ENCODE peak calls at places on chromosome 18, in six cellular contexts. E, S, K, W, M and Z are unnamed samples.

GRCh38 chr18:9827856-9828793 is 57.6 kb upstream of the TXNDC2 start:
- DNase-seq in K (peak; percentile 95), E (peak; percentile 42), W (no peak), S (no peak), M (no peak), Z (peak; percentile 86)

GRCh38 chr18:11064106-11064505 is 85.3 kb downstream of the PIEZO2 start:
- DNase-seq in E (no peak), S (no peak), M (no peak), W (no peak), K (peak; percentile 24), Z (no peak)

GRCh38 chr18:3982541-3982940 is 472.6 kb downstream of the DLGAP1 start:
- DNase-seq in S (no peak), W (no peak), K (no peak), M (no peak), E (no peak), Z (no peak)

GRCh38 chr18:73952296-73952946 is 195.2 kb downstream of the FBXO15 start:
- DNase-seq in W (no peak), E (no peak), S (no peak), K (no peak), M (no peak), Z (no peak)

GRCh38 chr18:68738572-68738971 is 23.7 kb upstream of the TMX3 start:
- DNase-seq in K (no peak), M (no peak), W (no peak), E (no peak), S (no peak), Z (no peak)

GRCh38 chr18:36613069-36613468 is 215.7 kb downstream of the TPGS2 start:
- DNase-seq in S (no peak), K (no peak), W (no peak), E (no peak), M (no peak), Z (no peak)

GRCh38 chr18:39571511-39571910 is 2005.9 kb upstream of the CELF4 start:
- DNase-seq in S (peak; percentile 10), E (peak; percentile 29), W (no peak), K (peak; percentile 39), M (no peak), Z (peak; percentile 9)

GRCh38 chr18:54209471-54210180 is 14.8 kb downstream of the MBD2 start:
- DNase-seq in E (no peak), M (no peak), S (no peak), K (no peak), W (no peak), Z (no peak)

GRCh38 chr18:27404855-27405254 is 219.7 kb upstream of the CHST9 start:
- DNase-seq in K (no peak), S (no peak), M (no peak), E (no peak), W (no peak), Z (no peak)

GRCh38 chr18:58069721-58070292 is 25.8 kb downstream of the NEDD4L start:
- DNase-seq in E (no peak), M (no peak), K (no peak), W (no peak), S (no peak), Z (no peak)

GRCh38 chr18:43278401-43278800 is 1.1 kb upstream of the SYT4 start:
- DNase-seq in K (no peak), W (no peak), S (no peak), E (no peak), M (no peak), Z (no peak)

GRCh38 chr18:75127143-75128021 is 81.6 kb downstream of the PTGR3 start:
- DNase-seq in M (no peak), S (peak; percentile 66), K (no peak), W (no peak), E (no peak), Z (no peak)

GRCh38 chr18:77022556-77022955 is 110.0 kb downstream of the MBP start:
- DNase-seq in E (no peak), S (no peak), M (no peak), W (no peak), K (no peak), Z (no peak)

GRCh38 chr18:79874553-79875530 is 76.6 kb downstream of the SLC66A2 start:
- DNase-seq in E (no peak), W (no peak), M (no peak), S (no peak), K (no peak), Z (no peak)

GRCh38 chr18:46155652-46156051 is 51.5 kb downstream of the HAUS1 start:
- DNase-seq in E (no peak), M (no peak), S (no peak), W (no peak), K (no peak), Z (peak; percentile 69)

GRCh38 chr18:49851624-49852023 is 38.3 kb upstream of the ACAA2 start:
- DNase-seq in K (no peak), M (no peak), W (no peak), S (no peak), E (no peak), Z (no peak)

GRCh38 chr18:34624551-34624950 is 85.5 kb upstream of the DTNA start:
- DNase-seq in E (no peak), W (no peak), M (no peak), S (no peak), K (peak; percentile 66), Z (no peak)

GRCh38 chr18:3447895-3448844 is 1.8 kb upstream of the TGIF1 start:
- DNase-seq in S (peak; percentile 93), M (peak; percentile 97), K (peak; percentile 99), E (peak; percentile 86), W (peak; percentile 92), Z (peak; percentile 56)

GRCh38 chr18:48229445-48230052 is 179.6 kb downstream of the ZBTB7C start:
- DNase-seq in E (no peak), M (peak; percentile 28), W (no peak), S (no peak), K (no peak), Z (no peak)

GRCh38 chr18:68733693-68734092 is 18.8 kb upstream of the TMX3 start:
- DNase-seq in M (no peak), E (no peak), K (no peak), W (no peak), S (no peak), Z (no peak)

GRCh38 chr18:6885992-6886823 is 156.7 kb downstream of the ARHGAP28 start:
- DNase-seq in W (no peak), E (peak; percentile 62), K (peak; percentile 62), S (peak; percentile 35), M (peak; percentile 37), Z (peak; percentile 24)

GRCh38 chr18:56019908-56020307 is 431.9 kb upstream of the TCF4 start:
- DNase-seq in M (no peak), K (peak; percentile 76), S (no peak), W (no peak), E (no peak), Z (no peak)

GRCh38 chr18:35494281-35494825 is 3.4 kb downstream of the INO80C start:
- DNase-seq in S (no peak), E (no peak), K (no peak), W (no peak), M (no peak), Z (no peak)

GRCh38 chr18:23926590-23926989 is 88.0 kb upstream of the TTC39C start:
- DNase-seq in M (no peak), S (peak; percentile 14), E (no peak), W (no peak), K (no peak), Z (no peak)

GRCh38 chr18:23921716-23922285 is 92.8 kb upstream of the TTC39C start:
- DNase-seq in M (peak; percentile 46), W (no peak), E (no peak), K (no peak), S (no peak), Z (no peak)

GRCh38 chr18:23922939-23923338 is 91.6 kb upstream of the TTC39C start:
- DNase-seq in S (no peak), W (no peak), M (no peak), E (no peak), K (no peak), Z (no peak)

GRCh38 chr18:23927821-23928746 is 86.5 kb upstream of the TTC39C start:
- DNase-seq in W (no peak), M (no peak), E (no peak), S (no peak), K (no peak), Z (no peak)

GRCh38 chr18:23924813-23925212 is 89.7 kb upstream of the TTC39C start:
- DNase-seq in E (no peak), S (no peak), M (no peak), W (no peak), K (no peak), Z (no peak)
- TF ChIP-seq JUN in E (no peak), S (no peak), M (no peak), W (no peak), K (no peak), Z (no peak)

GRCh38 chr18:5295231-5295920 is at the start of gene ZBTB14:
- DNase-seq in S (peak; percentile 36), W (no peak), K (no peak), M (peak; percentile 48), E (peak; percentile 93), Z (peak; percentile 31)
- TF ChIP-seq JUN in S (no peak), W (no peak), K (no peak), M (no peak), E (no peak), Z (no peak)

GRCh38 chr18:1510542-1511179 is 606.0 kb downstream of the ADCYAP1 start:
- DNase-seq in M (no peak), W (no peak), E (no peak), S (no peak), K (no peak), Z (no peak)
- TF ChIP-seq JUN in M (no peak), W (no peak), E (no peak), S (no peak), K (no peak), Z (no peak)

GRCh38 chr18:22439447-22439846 is 21.7 kb upstream of the CTAGE1 start:
- DNase-seq in S (no peak), E (no peak), M (no peak), W (no peak), K (no peak), Z (no peak)
- TF ChIP-seq JUN in S (no peak), E (no peak), M (no peak), W (no peak), K (no peak), Z (no peak)